ENCODE peak calls at places on chromosomes 11 and 22, in four cellular contexts. One of them, this sample, is unnamed.

GRCh38 chr11:74288161-74288560 is 23.3 kb downstream of the P4HA3 start:
- DNase-seq in mammary epithelial cell: peak; percentile 93
- DNase-seq in cardiac fibroblast: peak; percentile 97
- DNase-seq in stomach: no peak
- DNase-seq in this sample: peak; percentile 21

GRCh38 chr11:17163742-17164141 is 44.0 kb downstream of the PIK3C2A start:
- DNase-seq in mammary epithelial cell: no peak
- DNase-seq in cardiac fibroblast: no peak
- DNase-seq in stomach: no peak
- DNase-seq in this sample: no peak

GRCh38 chr11:73965076-73965763 is 14.4 kb downstream of the DNAJB13 start:
- DNase-seq in mammary epithelial cell: no peak
- DNase-seq in cardiac fibroblast: peak; percentile 28
- DNase-seq in stomach: no peak
- DNase-seq in this sample: no peak

GRCh38 chr11:10407055-10407454 is 48.0 kb upstream of the AMPD3 start:
- DNase-seq in mammary epithelial cell: peak; percentile 82
- DNase-seq in cardiac fibroblast: peak; percentile 45
- DNase-seq in stomach: no peak
- DNase-seq in this sample: peak; percentile 21

GRCh38 chr22:49689255-49689770 is 138.4 kb downstream of the BRD1 start:
- DNase-seq in mammary epithelial cell: no peak
- DNase-seq in cardiac fibroblast: no peak
- DNase-seq in stomach: no peak
- DNase-seq in this sample: no peak

GRCh38 chr11:14537134-14537599 is 17.0 kb upstream of the PSMA1 start:
- DNase-seq in mammary epithelial cell: peak; percentile 5
- DNase-seq in cardiac fibroblast: peak; percentile 55
- DNase-seq in stomach: no peak
- DNase-seq in this sample: no peak

GRCh38 chr11:7499046-7499445 is 13.7 kb downstream of the OLFML1 start:
- DNase-seq in mammary epithelial cell: no peak
- DNase-seq in cardiac fibroblast: no peak
- DNase-seq in stomach: no peak
- DNase-seq in this sample: no peak

GRCh38 chr11:19970944-19971343 is 189.3 kb downstream of the DBX1 start:
- DNase-seq in mammary epithelial cell: no peak
- DNase-seq in cardiac fibroblast: no peak
- DNase-seq in stomach: no peak
- DNase-seq in this sample: no peak

GRCh38 chr11:76796511-76797203 is 13.5 kb downstream of the TSKU start:
- DNase-seq in mammary epithelial cell: no peak
- DNase-seq in cardiac fibroblast: no peak
- DNase-seq in stomach: no peak
- DNase-seq in this sample: no peak

GRCh38 chr11:133403900-133404299 is 128.4 kb downstream of the OPCML start:
- DNase-seq in mammary epithelial cell: no peak
- DNase-seq in cardiac fibroblast: no peak
- DNase-seq in stomach: no peak
- DNase-seq in this sample: no peak

GRCh38 chr11:78039919-78040671 is 17.0 kb upstream of the KCTD14 start:
- DNase-seq in mammary epithelial cell: peak; percentile 71
- DNase-seq in cardiac fibroblast: peak; percentile 93
- DNase-seq in stomach: peak; percentile 72
- DNase-seq in this sample: no peak

GRCh38 chr11:8744423-8744822 is 61.8 kb downstream of the RPL27A start:
- DNase-seq in mammary epithelial cell: peak; percentile 91
- DNase-seq in cardiac fibroblast: no peak
- DNase-seq in stomach: no peak
- DNase-seq in this sample: no peak

GRCh38 chr11:45407226-45407625 is 121.1 kb upstream of the SYT13 start:
- DNase-seq in mammary epithelial cell: no peak
- DNase-seq in cardiac fibroblast: no peak
- DNase-seq in stomach: peak; percentile 2
- DNase-seq in this sample: no peak

GRCh38 chr11:9722023-9722422 is 58.1 kb downstream of the SWAP70 start:
- DNase-seq in mammary epithelial cell: no peak
- DNase-seq in cardiac fibroblast: no peak
- DNase-seq in stomach: no peak
- DNase-seq in this sample: no peak

GRCh38 chr11:70063121-70063520 is 15.0 kb upstream of the ANO1 start:
- DNase-seq in mammary epithelial cell: no peak
- DNase-seq in cardiac fibroblast: no peak
- DNase-seq in stomach: no peak
- DNase-seq in this sample: no peak

GRCh38 chr22:48208894-48209293 is 1446.4 kb downstream of the TBC1D22A start:
- DNase-seq in mammary epithelial cell: no peak
- DNase-seq in cardiac fibroblast: no peak
- DNase-seq in stomach: no peak
- DNase-seq in this sample: no peak

GRCh38 chr11:68373810-68374501 is 61.6 kb downstream of the LRP5 start:
- DNase-seq in mammary epithelial cell: no peak
- DNase-seq in cardiac fibroblast: peak; percentile 75
- DNase-seq in stomach: peak; percentile 61
- DNase-seq in this sample: peak; percentile 63

GRCh38 chr11:74686792-74687191 is 44.4 kb downstream of the CHRDL2 start:
- DNase-seq in mammary epithelial cell: peak; percentile 53
- DNase-seq in cardiac fibroblast: peak; percentile 63
- DNase-seq in stomach: no peak
- DNase-seq in this sample: no peak

GRCh38 chr22:19636696-19637355 is 77.5 kb upstream of the SEPTIN5 start:
- DNase-seq in mammary epithelial cell: no peak
- DNase-seq in cardiac fibroblast: no peak
- DNase-seq in stomach: no peak
- DNase-seq in this sample: no peak

GRCh38 chr11:116186592-116186991 is 586.2 kb downstream of the BUD13 start:
- DNase-seq in mammary epithelial cell: no peak
- DNase-seq in cardiac fibroblast: no peak
- DNase-seq in stomach: no peak
- DNase-seq in this sample: no peak

GRCh38 chr22:24133187-24133965 is 47.9 kb upstream of the SUSD2 start:
- DNase-seq in mammary epithelial cell: no peak
- DNase-seq in cardiac fibroblast: peak; percentile 40
- DNase-seq in stomach: no peak
- DNase-seq in this sample: no peak
- TF ChIP-seq CTCF in mammary epithelial cell: peak; percentile 14
- TF ChIP-seq CTCF in cardiac fibroblast: peak; percentile 36
- TF ChIP-seq CTCF in stomach: no peak
- TF ChIP-seq CTCF in this sample: no peak

GRCh38 chr11:65417702-65418430 is 4.7 kb upstream of the NEAT1 start:
- DNase-seq in mammary epithelial cell: peak; percentile 13
- DNase-seq in cardiac fibroblast: peak; percentile 84
- DNase-seq in stomach: peak; percentile 50
- DNase-seq in this sample: no peak

GRCh38 chr11:65416341-65417185 is 6.0 kb upstream of the NEAT1 start:
- DNase-seq in mammary epithelial cell: peak; percentile 68
- DNase-seq in cardiac fibroblast: peak; percentile 87
- DNase-seq in stomach: peak; percentile 94
- DNase-seq in this sample: no peak

GRCh38 chr11:65415499-65416340 is 6.9 kb upstream of the NEAT1 start:
- DNase-seq in mammary epithelial cell: no peak
- DNase-seq in cardiac fibroblast: no peak
- DNase-seq in stomach: no peak
- DNase-seq in this sample: no peak

GRCh38 chr11:65418431-65418680 is 4.2 kb upstream of the NEAT1 start:
- DNase-seq in mammary epithelial cell: no peak
- DNase-seq in cardiac fibroblast: no peak
- DNase-seq in stomach: no peak
- DNase-seq in this sample: no peak

GRCh38 chr11:65417221-65417701 is 5.3 kb upstream of the NEAT1 start:
- DNase-seq in mammary epithelial cell: no peak
- DNase-seq in cardiac fibroblast: no peak
- DNase-seq in stomach: peak; percentile 44
- DNase-seq in this sample: no peak
- H3K4me3 ChIP-seq in mammary epithelial cell: peak overlapping the region; percentile 39
- H3K4me3 ChIP-seq in cardiac fibroblast: peak overlapping the region; percentile 34
- H3K4me3 ChIP-seq in stomach: peak overlapping the region; percentile 19
- H3K4me3 ChIP-seq in this sample: peak overlapping the region; percentile 42

GRCh38 chr11:34468209-34468841 is 29.6 kb downstream of the CAT start:
- DNase-seq in mammary epithelial cell: peak; percentile 19
- DNase-seq in cardiac fibroblast: peak; percentile 31
- DNase-seq in stomach: peak; percentile 33
- DNase-seq in this sample: no peak
- TF ChIP-seq CTCF in mammary epithelial cell: peak; percentile 85
- TF ChIP-seq CTCF in cardiac fibroblast: peak; percentile 77
- TF ChIP-seq CTCF in stomach: no peak
- TF ChIP-seq CTCF in this sample: peak; percentile 83

GRCh38 chr22:42612336-42612735 is 2.3 kb downstream of the POLDIP3 start:
- DNase-seq in mammary epithelial cell: no peak
- DNase-seq in cardiac fibroblast: no peak
- DNase-seq in stomach: no peak
- DNase-seq in this sample: no peak
- H3K4me3 ChIP-seq in mammary epithelial cell: no peak overlapping the region
- H3K4me3 ChIP-seq in cardiac fibroblast: no peak overlapping the region
- H3K4me3 ChIP-seq in stomach: peak overlapping the region; percentile 82
- H3K4me3 ChIP-seq in this sample: no peak overlapping the region

DNA sequence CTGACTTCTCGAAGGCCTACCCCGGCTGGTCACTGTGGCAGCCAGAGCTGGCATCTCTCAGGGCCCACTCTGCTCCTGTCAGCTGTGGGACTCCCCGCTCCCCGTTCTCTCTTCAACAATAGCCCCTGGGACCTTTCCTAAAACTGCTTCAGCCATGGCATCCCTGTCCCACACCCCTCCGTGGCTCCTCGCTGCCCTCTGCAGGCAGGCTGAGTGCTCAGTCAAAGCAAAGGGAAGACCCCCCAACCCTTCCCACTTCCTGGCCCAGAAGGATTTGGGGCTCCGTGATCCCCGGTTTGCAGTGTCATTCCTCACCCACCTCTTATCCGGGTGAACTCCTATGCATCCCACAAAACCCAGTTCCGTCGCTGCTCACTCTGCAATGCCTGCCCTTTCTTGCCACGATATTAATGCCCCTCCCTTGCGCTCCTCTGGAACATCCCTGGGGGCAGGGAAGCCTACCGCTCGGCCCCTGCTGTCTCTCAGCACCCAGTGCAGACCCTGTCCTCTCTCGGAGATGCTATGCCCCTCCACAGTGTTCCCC is 1.6 kb upstream of the TH start:
- DNase-seq in mammary epithelial cell: no peak
- DNase-seq in cardiac fibroblast: no peak
- DNase-seq in stomach: no peak
- DNase-seq in this sample: no peak
- TF ChIP-seq CTCF in mammary epithelial cell: peak; percentile 45
- TF ChIP-seq CTCF in cardiac fibroblast: peak; percentile 66
- TF ChIP-seq CTCF in stomach: no peak
- TF ChIP-seq CTCF in this sample: peak; percentile 44

GRCh38 chr11:65226103-65226442 is 35.7 kb upstream of the POLA2 start:
- DNase-seq in mammary epithelial cell: no peak
- DNase-seq in cardiac fibroblast: no peak
- DNase-seq in stomach: no peak
- DNase-seq in this sample: no peak

GRCh38 chr11:65227879-65228278 is 33.9 kb upstream of the POLA2 start:
- DNase-seq in mammary epithelial cell: no peak
- DNase-seq in cardiac fibroblast: no peak
- DNase-seq in stomach: no peak
- DNase-seq in this sample: no peak

GRCh38 chr11:65225284-65226102 is 36.3 kb upstream of the POLA2 start:
- DNase-seq in mammary epithelial cell: peak; percentile 77
- DNase-seq in cardiac fibroblast: peak; percentile 74
- DNase-seq in stomach: peak; percentile 69
- DNase-seq in this sample: no peak

GRCh38 chr11:65223031-65223430 is 38.7 kb upstream of the POLA2 start:
- DNase-seq in mammary epithelial cell: no peak
- DNase-seq in cardiac fibroblast: no peak
- DNase-seq in stomach: no peak
- DNase-seq in this sample: no peak

DNA sequence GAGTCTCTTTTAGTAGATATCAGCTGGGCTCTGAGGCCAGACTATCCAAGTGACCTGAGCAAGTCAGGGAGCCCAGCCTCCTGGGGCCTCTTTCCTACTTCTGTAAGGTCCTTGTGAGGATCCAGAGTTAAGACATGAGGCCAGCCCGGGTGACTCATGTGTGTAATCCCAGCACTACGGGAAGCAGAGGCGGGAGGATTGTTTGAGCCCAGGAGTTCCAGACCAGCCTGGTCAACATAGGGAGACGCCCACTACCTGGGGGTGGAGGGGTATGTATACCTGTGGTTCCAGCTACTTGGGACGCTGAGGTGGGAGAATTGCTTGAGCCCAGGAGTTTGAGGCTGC is 36.9 kb upstream of the POLA2 start:
- DNase-seq in mammary epithelial cell: peak; percentile 79
- DNase-seq in cardiac fibroblast: peak; percentile 75
- DNase-seq in stomach: peak; percentile 56
- DNase-seq in this sample: no peak
- H3K4me3 ChIP-seq in mammary epithelial cell: no peak overlapping the region
- H3K4me3 ChIP-seq in cardiac fibroblast: no peak overlapping the region
- H3K4me3 ChIP-seq in stomach: no peak overlapping the region
- H3K4me3 ChIP-seq in this sample: no peak overlapping the region

GRCh38 chr11:46673713-46674462 is 26.5 kb downstream of the ARHGAP1 start:
- DNase-seq in mammary epithelial cell: no peak
- DNase-seq in cardiac fibroblast: no peak
- DNase-seq in stomach: no peak
- DNase-seq in this sample: no peak

GRCh38 chr11:46675949-46676348 is 24.5 kb downstream of the ARHGAP1 start:
- DNase-seq in mammary epithelial cell: no peak
- DNase-seq in cardiac fibroblast: no peak
- DNase-seq in stomach: no peak
- DNase-seq in this sample: no peak

GRCh38 chr11:46674463-46675287 is 25.7 kb downstream of the ARHGAP1 start:
- DNase-seq in mammary epithelial cell: no peak
- DNase-seq in cardiac fibroblast: peak; percentile 51
- DNase-seq in stomach: no peak
- DNase-seq in this sample: no peak

GRCh38 chr11:46676436-46677158 is 23.8 kb downstream of the ARHGAP1 start:
- DNase-seq in mammary epithelial cell: no peak
- DNase-seq in cardiac fibroblast: no peak
- DNase-seq in stomach: no peak
- DNase-seq in this sample: no peak

GRCh38 chr11:46675288-46675851 is 25.0 kb downstream of the ARHGAP1 start:
- DNase-seq in mammary epithelial cell: peak; percentile 64
- DNase-seq in cardiac fibroblast: peak; percentile 76
- DNase-seq in stomach: peak; percentile 79
- DNase-seq in this sample: peak; percentile 18
- TF ChIP-seq CTCF in mammary epithelial cell: peak; percentile 33
- TF ChIP-seq CTCF in cardiac fibroblast: peak; percentile 26
- TF ChIP-seq CTCF in stomach: no peak
- TF ChIP-seq CTCF in this sample: no peak

This sample was measured in LNCaP clone FGC.